ENCODE peak calls at places on chromosomes 3 and 15, in seven cellular contexts. O is psoas muscle; D is astrocyte; A is PC-3; R is fibroblast of lung; Y is naive thymus-derived CD4-positive, alpha-beta T cell; L is adrenal gland. E is an unnamed sample. For H3K36me3, the result is how much of the 10 kb centered on the place peaks cover.

GRCh38 chr15:61656391-61656790 is 403.9 kb downstream of the VPS13C start:
- DNase-seq in A (no peak), L (no peak), Y (no peak), O (no peak), R (no peak), D (no peak), E (no peak)

GRCh38 chr3:72145506-72146380 is 360.8 kb upstream of the PROK2 start:
- DNase-seq in L (no peak), O (no peak), A (no peak), Y (no peak), D (peak), R (peak), E (no peak)

GRCh38 chr3:151443583-151443982 is 17.3 kb downstream of the IGSF10 start:
- DNase-seq in R (peak), A (no peak), D (no peak), L (no peak), Y (no peak), O (no peak), E (no peak)

GRCh38 chr3:54374214-54374855 is 252.0 kb downstream of the CACNA2D3 start:
- DNase-seq in Y (no peak), D (no peak), A (no peak), O (no peak), L (peak), R (no peak), E (no peak)

GRCh38 chr3:197670361-197670760 is 66.3 kb downstream of the RUBCN start:
- DNase-seq in L (no peak), A (no peak), Y (no peak), R (no peak), O (no peak), D (no peak), E (no peak)

GRCh38 chr3:65326574-65326973 is 638.8 kb upstream of the ADAMTS9 start:
- DNase-seq in A (no peak), R (no peak), O (no peak), L (no peak), D (no peak), Y (no peak), E (no peak)

GRCh38 chr15:100732359-100733055 is 130.1 kb downstream of the ASB7 start:
- DNase-seq in Y (no peak), R (no peak), D (peak), L (no peak), O (no peak), A (peak), E (no peak)

GRCh38 chr15:96341465-96342142 is 11.1 kb downstream of the NR2F2 start:
- DNase-seq in Y (no peak), D (no peak), L (no peak), A (no peak), R (peak), O (peak), E (peak)

GRCh38 chr3:156964562-156964961 is 138.4 kb downstream of the LEKR1 start:
- DNase-seq in D (no peak), L (no peak), Y (no peak), O (no peak), A (no peak), R (peak), E (no peak)

GRCh38 chr3:24440764-24441464 is 53.7 kb downstream of the THRB start:
- DNase-seq in D (no peak), Y (no peak), L (no peak), O (no peak), A (no peak), R (no peak), E (no peak)

DNA sequence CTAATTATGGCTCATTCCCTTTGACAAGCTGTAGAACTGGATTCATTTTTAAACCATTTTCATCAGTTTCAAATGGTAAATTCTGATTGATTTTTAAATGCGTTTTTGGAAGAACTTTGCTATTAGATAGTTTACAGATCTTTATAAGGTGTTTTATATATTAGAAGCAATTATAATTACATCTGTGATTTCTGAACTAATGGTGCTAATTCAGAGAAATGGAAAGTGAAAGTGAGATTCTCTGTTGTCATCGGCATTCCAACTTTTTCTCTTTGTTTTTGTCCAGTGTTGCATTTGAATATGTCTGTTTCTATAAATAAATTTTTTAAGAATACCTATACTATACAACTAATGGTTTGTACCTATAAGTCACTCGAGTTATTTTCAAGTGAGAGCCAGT is 62.7 kb downstream of the PXYLP1 start:
- DNase-seq in L (no peak), O (no peak), R (peak), A (no peak), Y (no peak), D (no peak), E (no peak)
- H3K4me3 ChIP-seq in L (no peak), O (peak), R (peak), A (peak), Y (peak), D (peak), E (no peak)

DNA sequence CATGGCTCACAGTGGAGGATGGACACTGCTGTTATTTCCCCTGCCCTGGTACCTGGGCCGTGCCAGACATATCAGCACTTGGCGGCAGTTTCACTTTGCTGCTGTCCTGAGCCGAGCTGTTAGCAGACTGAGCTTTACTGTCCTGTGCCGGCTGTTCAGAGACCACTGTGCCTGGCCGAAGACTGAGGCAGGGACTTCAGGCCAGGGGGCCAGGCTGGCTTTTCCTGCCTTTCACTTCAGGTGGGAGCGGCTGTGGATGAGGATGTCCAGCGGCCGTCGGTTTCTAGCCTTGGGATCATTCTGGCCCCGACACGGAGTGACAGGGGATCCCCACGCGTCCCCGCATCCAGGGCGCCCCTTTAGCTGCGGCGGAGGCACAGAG is 1.0 kb downstream of the ATP10A start:
- DNase-seq in L (no peak), A (no peak), Y (no peak), R (peak), D (no peak), O (no peak), E (no peak)
- H3K27ac ChIP-seq in L (no peak), A (no peak), Y (peak), R (peak), D (peak), O (no peak), E (peak)

GRCh38 chr3:183033746-183034145 is 53.4 kb upstream of the DCUN1D1 start:
- DNase-seq in A (no peak), Y (no peak), L (no peak), D (peak), R (peak), O (no peak), E (no peak)

GRCh38 chr3:183032904-183033555 is 52.7 kb upstream of the DCUN1D1 start:
- DNase-seq in R (no peak), D (no peak), L (no peak), A (no peak), Y (no peak), O (no peak), E (no peak)

GRCh38 chr3:183038764-183039163 is 58.4 kb upstream of the DCUN1D1 start:
- DNase-seq in R (no peak), A (no peak), O (no peak), Y (no peak), L (peak), D (no peak), E (no peak)

GRCh38 chr3:183038221-183038620 is 57.9 kb upstream of the DCUN1D1 start:
- DNase-seq in Y (no peak), D (no peak), A (no peak), L (no peak), O (no peak), R (no peak), E (no peak)
- H3K36me3 ChIP-seq in Y (under half), D (under half), A (under half), L (under half), O (half or more), R (under half), E (under half)

DNA sequence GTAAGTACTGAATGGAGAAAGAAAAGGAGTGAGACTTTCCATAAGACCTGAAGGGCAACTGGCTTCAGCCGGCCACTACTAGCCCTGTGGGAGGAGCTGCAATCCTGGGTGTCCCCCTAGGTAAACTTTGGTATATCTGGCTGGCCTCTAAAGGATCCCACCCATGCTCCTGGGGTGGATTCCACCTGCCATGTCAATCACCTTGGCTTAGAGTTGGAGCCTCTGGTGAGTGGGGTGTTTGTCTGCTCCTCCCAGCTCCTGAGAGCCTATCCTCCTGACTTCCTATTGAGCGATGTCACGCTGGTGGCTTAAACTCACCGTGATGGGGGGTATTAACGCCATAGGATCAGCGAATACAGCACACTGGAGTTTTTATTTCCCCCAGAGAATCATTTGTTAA is 2.6 kb downstream of the SPTBN5 start:
- DNase-seq in A (no peak), R (no peak), Y (no peak), O (peak), L (no peak), D (no peak), E (no peak)
- H3K4me3 ChIP-seq in A (no peak), R (no peak), Y (no peak), O (no peak), L (no peak), D (no peak), E (no peak)

DNA sequence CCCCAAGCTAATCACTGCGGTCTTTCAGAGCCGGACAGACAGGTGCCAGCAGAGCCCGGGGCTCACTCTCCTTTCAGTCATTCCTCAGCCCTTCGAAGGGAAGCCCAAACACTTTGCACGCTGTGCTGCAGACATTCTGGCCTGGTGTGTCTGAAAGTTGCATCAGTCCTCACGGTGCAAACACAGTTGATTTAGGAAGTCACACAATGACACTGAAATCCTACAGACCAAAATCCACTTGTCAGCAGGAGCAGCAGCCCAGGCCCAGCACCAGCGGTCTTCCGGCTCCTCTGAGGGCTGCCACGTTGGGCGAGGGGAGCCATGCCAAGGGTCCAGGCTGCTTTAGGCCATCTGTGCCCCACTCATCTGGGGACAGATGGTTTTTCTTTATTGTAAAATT is 61.6 kb downstream of the RGMA start:
- DNase-seq in Y (peak), R (peak), O (no peak), A (no peak), L (peak), D (no peak), E (no peak)
- H3K27ac ChIP-seq in Y (no peak), R (no peak), O (peak), A (no peak), L (peak), D (no peak), E (peak)

GRCh38 chr3:121490161-121490560 is 55.6 kb downstream of the POLQ start:
- DNase-seq in O (no peak), R (no peak), A (no peak), Y (no peak), D (no peak), L (no peak), E (no peak)
- H3K36me3 ChIP-seq in O (under half), R (under half), A (under half), Y (under half), D (under half), L (under half), E (under half)

DNA sequence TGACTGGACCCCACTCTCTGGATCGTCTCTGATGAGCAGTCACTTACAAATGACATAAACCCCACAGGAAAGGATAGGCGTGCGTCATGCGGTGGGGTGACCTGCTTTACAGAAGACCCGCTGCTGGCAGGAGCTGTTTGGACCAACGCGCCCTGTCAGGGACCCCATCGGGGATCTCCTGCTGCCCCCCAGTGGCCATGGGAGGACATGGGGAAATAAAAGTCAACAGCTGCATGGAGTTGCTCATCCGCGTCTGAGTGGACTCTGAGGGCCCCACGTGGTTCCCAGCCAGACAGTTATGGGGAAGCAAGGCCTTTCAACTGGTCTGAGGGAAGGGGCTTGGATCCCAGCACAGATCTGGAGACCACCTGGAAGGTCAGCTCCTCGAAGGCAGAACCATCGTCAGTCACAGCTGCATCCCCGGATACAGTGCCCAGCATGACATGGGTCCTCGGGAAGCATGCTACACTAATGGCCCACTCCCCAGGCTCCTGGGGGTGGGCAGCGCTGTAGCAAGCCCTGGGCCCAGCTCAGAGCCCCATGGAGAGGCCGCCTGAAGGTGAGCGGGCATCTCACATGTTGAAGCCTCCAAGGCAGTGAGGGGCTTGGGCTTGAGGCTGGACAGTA is 32.1 kb downstream of the PTH1R start:
- DNase-seq in R (peak), L (peak), A (peak), Y (peak), D (peak), O (peak), E (peak)
- H3K4me3 ChIP-seq in R (no peak), L (no peak), A (no peak), Y (no peak), D (no peak), O (no peak), E (no peak)

DNA sequence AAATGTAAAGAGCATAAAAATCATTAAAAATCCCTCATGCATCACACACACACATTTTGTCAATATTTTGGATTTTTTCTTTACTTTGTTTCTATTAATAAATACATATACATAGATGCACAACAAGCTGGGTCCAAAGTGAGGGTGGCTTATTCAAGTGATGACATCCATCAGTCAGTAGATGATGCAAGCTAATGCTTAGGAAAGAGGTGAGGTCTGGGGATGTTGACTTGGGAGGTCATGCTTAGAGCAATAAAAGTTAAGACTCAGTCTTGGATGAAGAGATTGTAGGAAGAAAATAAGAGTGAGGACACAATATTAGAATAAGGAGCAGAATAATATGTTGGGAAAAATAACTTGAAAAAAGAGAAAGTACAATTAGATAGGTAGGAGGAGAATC is 110.8 kb upstream of the TJP1 start:
- DNase-seq in L (no peak), R (no peak), D (no peak), A (no peak), O (no peak), Y (no peak), E (no peak)
- H3K27ac ChIP-seq in L (no peak), R (no peak), D (no peak), A (peak), O (no peak), Y (no peak), E (no peak)

GRCh38 chr3:47712398-47712797 is 69.3 kb downstream of the SMARCC1 start:
- DNase-seq in O (no peak), A (no peak), L (no peak), D (no peak), R (no peak), Y (no peak), E (no peak)
- H3K36me3 ChIP-seq in O (half or more), A (half or more), L (under half), D (half or more), R (under half), Y (under half), E (under half)

DNA sequence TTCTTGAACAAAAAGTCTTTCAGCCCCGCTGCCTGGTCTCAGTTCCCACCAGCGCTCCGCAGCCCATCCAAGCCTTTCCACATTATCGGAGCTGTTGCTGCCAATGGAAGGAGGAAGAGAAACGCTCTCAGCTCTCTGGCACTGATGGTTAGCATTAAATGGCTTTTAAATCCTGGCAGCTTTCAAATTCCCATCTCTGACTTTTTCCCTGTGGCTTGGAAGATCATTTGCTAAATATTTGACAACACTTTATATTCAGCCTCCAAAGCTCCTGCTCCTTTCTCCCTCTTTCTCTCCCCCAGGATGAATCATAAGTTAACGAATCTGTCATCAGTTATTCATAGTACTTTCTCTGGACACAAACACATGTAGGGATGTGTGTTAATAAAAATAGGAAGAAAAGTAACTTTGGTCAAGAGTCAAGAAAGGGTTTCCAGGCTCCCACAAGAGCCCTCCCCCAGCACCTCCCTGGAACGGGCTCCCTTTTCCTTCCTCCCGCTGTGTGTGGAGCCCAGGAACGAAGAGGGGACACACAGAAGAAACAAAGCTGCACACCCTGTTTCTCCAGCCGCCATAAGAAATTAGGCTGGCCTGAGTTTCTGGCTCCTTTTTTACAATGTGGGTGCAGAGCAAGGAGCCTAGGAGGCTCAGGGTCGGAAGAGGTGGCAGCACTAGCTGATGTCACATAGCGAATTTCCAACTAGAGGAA is 47.6 kb upstream of the TSEN2 start:
- DNase-seq in R (peak), Y (no peak), A (peak), L (no peak), D (peak), O (no peak), E (no peak)
- H3K4me3 ChIP-seq in R (no peak), Y (no peak), A (no peak), L (no peak), D (peak), O (no peak), E (no peak)

E was measured in aorta.